ENCODE peak calls at places on chromosome 3, in five cellular contexts. One of them, this sample, is unnamed.

GRCh38 chr3:30358871-30359270 is 247.5 kb upstream of the TGFBR2 start:
- DNase-seq in mucosa of descending colon: no peak
- DNase-seq in OCI-LY7: no peak
- DNase-seq in GM13977: no peak
- DNase-seq in Caco-2: no peak
- DNase-seq in this sample: no peak

GRCh38 chr3:193897791-193898190 is 238.2 kb upstream of the HES1 start:
- DNase-seq in Caco-2: no peak
- DNase-seq in GM13977: no peak
- DNase-seq in OCI-LY7: no peak
- DNase-seq in mucosa of descending colon: no peak
- DNase-seq in this sample: no peak

GRCh38 chr3:180036678-180037455 is at the start of gene PEX5L:
- DNase-seq in OCI-LY7: no peak
- DNase-seq in GM13977: peak; percentile 78
- DNase-seq in mucosa of descending colon: peak; percentile 4
- DNase-seq in Caco-2: no peak
- DNase-seq in this sample: peak; percentile 35

GRCh38 chr3:107938128-107938527 is 152.7 kb downstream of the CD47 start:
- DNase-seq in GM13977: no peak
- DNase-seq in Caco-2: peak; percentile 42
- DNase-seq in mucosa of descending colon: peak; percentile 51
- DNase-seq in OCI-LY7: peak; percentile 27
- DNase-seq in this sample: peak; percentile 61

GRCh38 chr3:105618561-105618960 is 250.3 kb downstream of the CBLB start:
- DNase-seq in mucosa of descending colon: no peak
- DNase-seq in Caco-2: no peak
- DNase-seq in OCI-LY7: no peak
- DNase-seq in GM13977: no peak
- DNase-seq in this sample: no peak

GRCh38 chr3:173465112-173465511 is 67.6 kb downstream of the NLGN1 start:
- DNase-seq in GM13977: no peak
- DNase-seq in Caco-2: no peak
- DNase-seq in OCI-LY7: no peak
- DNase-seq in mucosa of descending colon: no peak
- DNase-seq in this sample: peak; percentile 63

GRCh38 chr3:107894998-107895397 is 195.8 kb downstream of the CD47 start:
- DNase-seq in Caco-2: no peak
- DNase-seq in mucosa of descending colon: no peak
- DNase-seq in OCI-LY7: no peak
- DNase-seq in GM13977: no peak
- DNase-seq in this sample: no peak

GRCh38 chr3:41711656-41712055 is 250.2 kb downstream of the ULK4 start:
- DNase-seq in Caco-2: no peak
- DNase-seq in mucosa of descending colon: no peak
- DNase-seq in GM13977: no peak
- DNase-seq in OCI-LY7: no peak
- DNase-seq in this sample: peak; percentile 82

GRCh38 chr3:107461721-107462120 is 61.0 kb upstream of the BBX start:
- DNase-seq in Caco-2: no peak
- DNase-seq in mucosa of descending colon: no peak
- DNase-seq in OCI-LY7: no peak
- DNase-seq in GM13977: no peak
- DNase-seq in this sample: no peak

GRCh38 chr3:49900491-49901153 is 3.1 kb downstream of the MST1R start:
- DNase-seq in GM13977: no peak
- DNase-seq in mucosa of descending colon: peak; percentile 88
- DNase-seq in Caco-2: peak; percentile 23
- DNase-seq in OCI-LY7: peak; percentile 65
- DNase-seq in this sample: peak; percentile 8

GRCh38 chr3:189714991-189715961 is 84.1 kb downstream of the TP63 start:
- DNase-seq in OCI-LY7: no peak
- DNase-seq in mucosa of descending colon: no peak
- DNase-seq in GM13977: peak; percentile 9
- DNase-seq in Caco-2: no peak
- DNase-seq in this sample: peak; percentile 46

GRCh38 chr3:6994081-6994668 is 133.3 kb downstream of the GRM7 start:
- DNase-seq in Caco-2: peak; percentile 2
- DNase-seq in mucosa of descending colon: no peak
- DNase-seq in GM13977: peak; percentile 6
- DNase-seq in OCI-LY7: peak; percentile 3
- DNase-seq in this sample: no peak

GRCh38 chr3:145557405-145557804 is 603.6 kb downstream of the PLOD2 start:
- DNase-seq in mucosa of descending colon: no peak
- DNase-seq in Caco-2: no peak
- DNase-seq in OCI-LY7: no peak
- DNase-seq in GM13977: no peak
- DNase-seq in this sample: peak; percentile 68

GRCh38 chr3:104102386-104102785 is 1264.3 kb upstream of the ALCAM start:
- DNase-seq in Caco-2: peak; percentile 34
- DNase-seq in mucosa of descending colon: peak; percentile 22
- DNase-seq in OCI-LY7: peak; percentile 57
- DNase-seq in GM13977: peak; percentile 37
- DNase-seq in this sample: peak; percentile 55

GRCh38 chr3:32643816-32644215 is 41.2 kb upstream of the CNOT10 start:
- DNase-seq in GM13977: no peak
- DNase-seq in OCI-LY7: no peak
- DNase-seq in Caco-2: no peak
- DNase-seq in mucosa of descending colon: no peak
- DNase-seq in this sample: no peak

GRCh38 chr3:57727096-57727495 is 29.0 kb upstream of the SLMAP start:
- DNase-seq in mucosa of descending colon: no peak
- DNase-seq in Caco-2: no peak
- DNase-seq in OCI-LY7: no peak
- DNase-seq in GM13977: no peak
- DNase-seq in this sample: peak; percentile 16

GRCh38 chr3:25910997-25911396 is 121.1 kb downstream of the OXSM start:
- DNase-seq in Caco-2: peak; percentile 7
- DNase-seq in GM13977: no peak
- DNase-seq in mucosa of descending colon: peak; percentile 72
- DNase-seq in OCI-LY7: peak; percentile 63
- DNase-seq in this sample: peak; percentile 35

GRCh38 chr3:15781131-15781530 is 16.6 kb downstream of the ANKRD28 start:
- DNase-seq in mucosa of descending colon: no peak
- DNase-seq in GM13977: no peak
- DNase-seq in OCI-LY7: no peak
- DNase-seq in Caco-2: no peak
- DNase-seq in this sample: no peak

GRCh38 chr3:30073622-30074021 is 532.8 kb upstream of the TGFBR2 start:
- DNase-seq in mucosa of descending colon: peak; percentile 56
- DNase-seq in Caco-2: no peak
- DNase-seq in OCI-LY7: no peak
- DNase-seq in GM13977: no peak
- DNase-seq in this sample: peak; percentile 32

GRCh38 chr3:195467641-195468390 is 25.0 kb upstream of the ACAP2 start:
- DNase-seq in mucosa of descending colon: no peak
- DNase-seq in Caco-2: no peak
- DNase-seq in OCI-LY7: no peak
- DNase-seq in GM13977: no peak
- DNase-seq in this sample: peak; percentile 48

GRCh38 chr3:196399485-196399945 is 32.7 kb downstream of the UBXN7 start:
- DNase-seq in mucosa of descending colon: no peak
- DNase-seq in Caco-2: peak; percentile 4
- DNase-seq in GM13977: no peak
- DNase-seq in OCI-LY7: no peak
- DNase-seq in this sample: peak; percentile 48

GRCh38 chr3:141402476-141403171 is 34.3 kb downstream of the ZBTB38 start:
- DNase-seq in Caco-2: peak; percentile 70
- DNase-seq in OCI-LY7: no peak
- DNase-seq in GM13977: peak; percentile 49
- DNase-seq in mucosa of descending colon: peak; percentile 69
- DNase-seq in this sample: peak; percentile 93

GRCh38 chr3:29067014-29067413 is 213.9 kb upstream of the RBMS3 start:
- DNase-seq in mucosa of descending colon: no peak
- DNase-seq in GM13977: no peak
- DNase-seq in OCI-LY7: no peak
- DNase-seq in Caco-2: no peak
- DNase-seq in this sample: peak; percentile 41

GRCh38 chr3:101940521-101940992 is 91.2 kb downstream of the NFKBIZ start:
- DNase-seq in mucosa of descending colon: no peak
- DNase-seq in Caco-2: no peak
- DNase-seq in GM13977: no peak
- DNase-seq in OCI-LY7: no peak
- DNase-seq in this sample: peak; percentile 96

GRCh38 chr3:120442975-120443517 is 7.7 kb downstream of the FSTL1 start:
- DNase-seq in mucosa of descending colon: no peak
- DNase-seq in Caco-2: no peak
- DNase-seq in OCI-LY7: no peak
- DNase-seq in GM13977: no peak
- DNase-seq in this sample: no peak

GRCh38 chr3:195612075-195612800 is 28.5 kb upstream of the APOD start:
- DNase-seq in GM13977: no peak
- DNase-seq in Caco-2: no peak
- DNase-seq in OCI-LY7: no peak
- DNase-seq in mucosa of descending colon: no peak
- DNase-seq in this sample: no peak

GRCh38 chr3:72411843-72412242 is 436.4 kb downstream of the SHQ1 start:
- DNase-seq in Caco-2: no peak
- DNase-seq in GM13977: no peak
- DNase-seq in mucosa of descending colon: no peak
- DNase-seq in OCI-LY7: no peak
- DNase-seq in this sample: no peak

GRCh38 chr3:175558261-175558660 is 699.1 kb downstream of the NAALADL2 start:
- DNase-seq in mucosa of descending colon: no peak
- DNase-seq in Caco-2: no peak
- DNase-seq in GM13977: no peak
- DNase-seq in OCI-LY7: no peak
- DNase-seq in this sample: no peak

GRCh38 chr3:12601072-12601471 is 44.2 kb downstream of the MKRN2 start:
- DNase-seq in OCI-LY7: no peak
- DNase-seq in Caco-2: no peak
- DNase-seq in mucosa of descending colon: no peak
- DNase-seq in GM13977: no peak
- DNase-seq in this sample: peak; percentile 35
- TF ChIP-seq CTCF in OCI-LY7: peak; percentile 43
- TF ChIP-seq CTCF in Caco-2: peak; percentile 28
- TF ChIP-seq CTCF in mucosa of descending colon: no peak
- TF ChIP-seq CTCF in GM13977: peak; percentile 17
- TF ChIP-seq CTCF in this sample: no peak

GRCh38 chr3:197873329-197873728 is 76.7 kb upstream of the RPL35A start:
- DNase-seq in Caco-2: no peak
- DNase-seq in OCI-LY7: no peak
- DNase-seq in GM13977: no peak
- DNase-seq in mucosa of descending colon: no peak
- DNase-seq in this sample: no peak
- TF ChIP-seq CTCF in Caco-2: no peak
- TF ChIP-seq CTCF in OCI-LY7: no peak
- TF ChIP-seq CTCF in GM13977: no peak
- TF ChIP-seq CTCF in mucosa of descending colon: no peak
- TF ChIP-seq CTCF in this sample: no peak

GRCh38 chr3:128089135-128089534 is 34.5 kb downstream of the RUVBL1 start:
- DNase-seq in GM13977: no peak
- DNase-seq in Caco-2: no peak
- DNase-seq in mucosa of descending colon: no peak
- DNase-seq in OCI-LY7: no peak
- DNase-seq in this sample: no peak
- TF ChIP-seq CTCF in GM13977: no peak
- TF ChIP-seq CTCF in Caco-2: no peak
- TF ChIP-seq CTCF in mucosa of descending colon: no peak
- TF ChIP-seq CTCF in OCI-LY7: peak; percentile 18
- TF ChIP-seq CTCF in this sample: no peak

DNA sequence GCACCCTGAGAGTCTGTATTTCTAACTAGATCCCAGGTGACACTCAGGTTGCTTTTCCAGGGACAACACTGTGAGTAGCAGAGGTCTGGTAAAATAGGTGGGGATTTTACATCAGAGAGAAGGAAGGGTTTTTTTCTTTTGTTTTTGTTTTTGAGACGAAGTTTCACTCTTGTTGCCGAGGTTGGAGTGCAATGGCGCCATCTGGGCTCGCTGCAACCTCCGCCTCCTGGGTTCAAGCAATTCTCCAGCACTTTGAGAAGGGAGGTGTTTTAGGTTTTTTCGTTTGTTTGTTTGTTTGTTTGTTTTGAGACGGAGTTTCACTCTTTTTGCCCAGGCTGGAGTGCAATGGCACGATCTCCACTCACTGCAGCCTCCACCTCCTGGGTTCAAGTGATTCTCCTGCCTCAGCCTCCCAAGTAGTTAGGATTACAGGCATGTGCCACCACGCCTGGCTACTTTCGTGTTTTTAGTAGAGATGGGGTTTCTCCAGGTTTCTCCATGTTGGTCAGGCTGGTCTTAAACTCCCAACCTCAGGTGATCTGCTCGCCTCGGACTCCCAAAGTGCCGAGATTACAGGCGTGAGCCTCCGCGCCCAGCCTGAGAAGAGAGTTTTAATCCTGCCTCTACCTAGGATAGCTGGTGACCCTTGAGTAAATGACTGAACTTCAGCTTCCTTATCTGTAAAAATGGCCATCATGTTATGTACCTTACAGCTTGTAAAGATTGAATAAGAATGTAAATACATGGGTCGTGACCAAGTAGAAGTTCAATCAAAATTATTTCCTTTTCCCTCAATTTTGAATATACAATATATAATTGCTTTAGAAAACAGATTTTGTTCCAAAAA is 95.9 kb upstream of the FNDC3B start:
- DNase-seq in OCI-LY7: no peak
- DNase-seq in GM13977: no peak
- DNase-seq in Caco-2: peak; percentile 11
- DNase-seq in mucosa of descending colon: no peak
- DNase-seq in this sample: no peak
- TF ChIP-seq CTCF in OCI-LY7: peak; percentile 23
- TF ChIP-seq CTCF in GM13977: no peak
- TF ChIP-seq CTCF in Caco-2: no peak
- TF ChIP-seq CTCF in mucosa of descending colon: no peak
- TF ChIP-seq CTCF in this sample: no peak

DNA sequence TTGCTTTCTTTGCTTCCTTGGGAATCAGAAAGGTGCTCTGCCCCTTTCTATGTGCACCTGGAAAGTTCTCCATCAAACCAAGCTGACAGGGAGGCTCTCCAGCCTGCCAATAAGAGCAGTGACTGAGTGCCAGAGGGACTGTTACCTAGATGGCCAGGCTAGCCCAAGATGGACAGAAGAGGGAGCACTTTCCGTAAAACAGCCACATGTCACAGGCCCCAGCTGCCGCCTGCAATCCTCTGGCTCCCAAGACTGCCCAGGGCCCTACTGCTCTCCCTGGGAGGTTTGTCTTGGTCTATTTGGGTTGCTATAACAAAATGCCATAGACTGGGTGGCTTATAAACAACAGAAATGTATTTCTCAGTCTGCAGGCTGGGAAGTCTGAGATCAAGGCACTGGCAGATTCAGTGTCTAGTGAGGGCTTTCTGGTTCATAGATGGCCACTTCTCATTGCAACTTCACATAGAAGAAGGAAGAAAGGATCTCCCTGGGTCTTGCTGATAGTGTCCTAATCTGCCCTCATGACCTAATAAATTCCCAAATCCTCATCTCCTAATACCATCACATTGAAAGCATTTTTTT is 72.3 kb downstream of the TAMM41 start:
- DNase-seq in GM13977: no peak
- DNase-seq in OCI-LY7: peak; percentile 7
- DNase-seq in mucosa of descending colon: peak; percentile 71
- DNase-seq in Caco-2: peak; percentile 65
- DNase-seq in this sample: peak; percentile 30
- TF ChIP-seq CTCF in GM13977: no peak
- TF ChIP-seq CTCF in OCI-LY7: peak; percentile 31
- TF ChIP-seq CTCF in mucosa of descending colon: no peak
- TF ChIP-seq CTCF in Caco-2: peak; percentile 65
- TF ChIP-seq CTCF in this sample: peak; percentile 50

GRCh38 chr3:69567026-69567767 is 172.1 kb upstream of the MITF start:
- DNase-seq in Caco-2: no peak
- DNase-seq in GM13977: no peak
- DNase-seq in OCI-LY7: no peak
- DNase-seq in mucosa of descending colon: no peak
- DNase-seq in this sample: no peak
- TF ChIP-seq CTCF in Caco-2: no peak
- TF ChIP-seq CTCF in GM13977: no peak
- TF ChIP-seq CTCF in OCI-LY7: no peak
- TF ChIP-seq CTCF in mucosa of descending colon: no peak
- TF ChIP-seq CTCF in this sample: no peak

GRCh38 chr3:162400697-162401096 is 904.1 kb downstream of the OTOL1 start:
- DNase-seq in GM13977: no peak
- DNase-seq in mucosa of descending colon: no peak
- DNase-seq in OCI-LY7: no peak
- DNase-seq in Caco-2: no peak
- DNase-seq in this sample: no peak
- TF ChIP-seq CTCF in GM13977: no peak
- TF ChIP-seq CTCF in mucosa of descending colon: no peak
- TF ChIP-seq CTCF in OCI-LY7: no peak
- TF ChIP-seq CTCF in Caco-2: no peak
- TF ChIP-seq CTCF in this sample: no peak

This sample was measured in fibroblast of mammary gland.